ENCODE peak calls at places on chromosomes 6 and 20, in six cellular contexts. Z is fibroblast of the aortic adventitia, E is natural killer cell, Q is stomach, L is WERI-Rb-1, K is progenitor cell of endocrine pancreas. T is an unnamed sample.

GRCh38 chr20:40892642-40893041 is 136.0 kb upstream of the TOP1 start:
- DNase-seq in Z (no peak), E (no peak), Q (no peak), L (no peak), K (no peak), T (no peak)

GRCh38 chr6:168133707-168134398 is 54.8 kb upstream of the FRMD1 start:
- DNase-seq in Z (no peak), E (peak), Q (no peak), L (no peak), K (peak), T (peak)

GRCh38 chr6:2221724-2222274 is 23.6 kb downstream of the GMDS start:
- DNase-seq in Z (no peak), E (no peak), Q (no peak), L (no peak), K (no peak), T (no peak)

GRCh38 chr6:140684776-140685550 is 1310.5 kb upstream of the CITED2 start:
- DNase-seq in Z (peak), E (no peak), Q (no peak), L (no peak), K (no peak), T (no peak)

GRCh38 chr20:46108435-46108841 is 9.7 kb upstream of the CD40 start:
- DNase-seq in Z (no peak), E (no peak), Q (no peak), L (no peak), K (no peak), T (peak)

GRCh38 chr20:53800883-53801604 is 207.4 kb upstream of the ZNF217 start:
- DNase-seq in Z (no peak), E (no peak), Q (peak), L (peak), K (no peak), T (no peak)

GRCh38 chr20:38156888-38157634 is 8.0 kb downstream of the TGM2 start:
- DNase-seq in Z (peak), E (no peak), Q (no peak), L (no peak), K (no peak), T (no peak)

GRCh38 chr6:35044145-35044745 is 96.9 kb downstream of the TCP11 start:
- DNase-seq in Z (no peak), E (no peak), Q (no peak), L (no peak), K (no peak), T (no peak)

GRCh38 chr20:33733654-33734576 is 2.1 kb downstream of the ZNF341 start:
- DNase-seq in Z (peak), E (no peak), Q (peak), L (no peak), K (no peak), T (no peak)

GRCh38 chr6:5899216-5900045 is 107.3 kb downstream of the NRN1 start:
- DNase-seq in Z (peak), E (no peak), Q (no peak), L (no peak), K (no peak), T (no peak)

DNA sequence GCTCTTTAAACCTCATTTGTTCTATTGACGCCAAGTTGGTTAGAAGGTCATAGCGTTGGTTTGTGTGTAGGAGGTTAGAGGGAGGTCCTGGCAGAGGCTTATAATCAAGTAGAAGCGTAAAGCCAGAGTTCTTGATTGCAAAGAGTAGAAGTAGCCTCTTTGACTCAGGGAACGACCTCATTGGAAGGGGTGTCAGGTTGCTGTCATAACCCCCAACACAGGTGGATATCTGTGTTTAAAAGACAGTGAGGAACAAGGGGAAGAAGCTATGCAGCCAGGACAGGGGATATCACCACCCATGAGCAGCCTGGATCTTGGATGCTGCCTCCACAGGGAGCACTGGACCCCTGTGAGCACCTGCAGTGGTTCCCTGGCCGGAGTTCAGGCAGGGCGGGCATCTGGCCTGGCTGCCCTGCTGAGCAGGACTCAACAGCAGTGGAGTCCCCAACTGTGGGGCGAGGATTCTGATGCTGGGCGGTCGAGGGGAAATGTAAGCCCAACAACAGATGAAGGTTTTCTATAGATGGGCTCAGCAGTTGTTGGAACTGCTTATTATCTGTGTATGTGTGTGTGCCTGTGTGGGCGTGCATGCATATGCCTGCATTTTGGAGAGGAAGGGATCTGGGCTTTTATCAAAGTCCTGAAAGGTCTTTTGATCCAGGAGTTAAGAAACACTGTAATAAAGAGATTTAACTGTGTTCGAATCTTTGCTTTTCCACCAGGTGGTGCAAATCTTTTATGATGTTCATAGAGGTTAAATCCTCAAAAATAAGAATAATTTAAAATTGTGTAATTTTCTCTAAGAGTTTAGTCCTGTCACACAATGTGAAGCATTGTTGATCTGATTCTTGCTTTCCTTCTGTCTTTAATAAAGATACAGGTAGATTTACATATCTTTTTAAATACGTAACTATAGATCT is 27.7 kb downstream of the HIVEP1 start:
- DNase-seq in Z (no peak), E (no peak), Q (no peak), L (no peak), K (no peak), T (no peak)
- TF ChIP-seq CTCF in Z (no peak), E (no peak), Q (no peak), L (no peak), K (no peak), T (no peak)

GRCh38 chr6:106763361-106763760 is 134.0 kb downstream of the QRSL1 start:
- DNase-seq in Z (no peak), E (no peak), Q (no peak), L (no peak), K (no peak), T (no peak)
- TF ChIP-seq CTCF in Z (no peak), E (no peak), Q (no peak), L (no peak), K (no peak), T (no peak)

GRCh38 chr6:131784561-131784960 is 23.3 kb upstream of the ENPP1 start:
- DNase-seq in Z (no peak), E (no peak), Q (no peak), L (no peak), K (no peak), T (no peak)

GRCh38 chr6:131789219-131789618 is 18.6 kb upstream of the ENPP1 start:
- DNase-seq in Z (no peak), E (no peak), Q (no peak), L (no peak), K (no peak), T (no peak)

GRCh38 chr6:131792091-131792496 is 15.7 kb upstream of the ENPP1 start:
- DNase-seq in Z (no peak), E (no peak), Q (no peak), L (no peak), K (no peak), T (no peak)

GRCh38 chr6:131787079-131787478 is 20.7 kb upstream of the ENPP1 start:
- DNase-seq in Z (no peak), E (no peak), Q (no peak), L (no peak), K (no peak), T (no peak)

GRCh38 chr6:131787955-131788712 is 19.7 kb upstream of the ENPP1 start:
- DNase-seq in Z (peak), E (no peak), Q (no peak), L (no peak), K (no peak), T (no peak)
- TF ChIP-seq CTCF in Z (peak), E (no peak), Q (no peak), L (no peak), K (no peak), T (no peak)

DNA sequence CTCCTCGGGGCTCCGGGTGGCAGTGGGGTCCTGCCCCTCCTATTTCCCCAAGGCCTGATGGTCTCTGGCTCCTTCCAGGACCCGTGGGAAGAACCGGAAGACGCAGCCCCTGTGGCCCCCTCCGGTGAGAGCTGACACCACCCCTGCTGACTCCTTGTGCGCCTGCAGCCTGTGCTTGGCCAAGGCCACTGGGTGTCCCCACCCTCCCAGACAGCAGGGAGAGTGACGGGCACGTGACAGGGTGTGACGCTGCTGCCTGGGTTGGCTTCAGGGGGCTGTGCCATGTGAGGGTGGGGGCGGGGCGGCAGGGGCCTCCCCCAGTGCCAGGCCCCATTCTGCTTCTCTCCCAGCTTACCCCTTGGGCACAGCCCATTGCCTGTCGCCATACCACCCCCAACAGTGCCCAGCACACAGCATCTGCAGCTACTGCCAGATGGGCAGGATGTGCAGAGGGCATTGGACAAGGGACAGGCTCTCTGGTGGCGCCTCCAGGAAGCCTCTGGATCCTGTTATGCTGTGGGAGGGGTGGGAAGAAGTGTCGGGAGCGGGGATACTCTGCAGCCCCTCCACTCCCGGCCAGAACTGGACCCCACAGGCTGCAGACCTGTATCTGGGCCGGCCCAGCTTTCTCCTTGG is 2.9 kb downstream of the BIRC7 start:
- DNase-seq in Z (no peak), E (no peak), Q (no peak), L (peak), K (no peak), T (no peak)
- TF ChIP-seq CTCF in Z (no peak), E (no peak), Q (no peak), L (peak), K (no peak), T (no peak)

DNA sequence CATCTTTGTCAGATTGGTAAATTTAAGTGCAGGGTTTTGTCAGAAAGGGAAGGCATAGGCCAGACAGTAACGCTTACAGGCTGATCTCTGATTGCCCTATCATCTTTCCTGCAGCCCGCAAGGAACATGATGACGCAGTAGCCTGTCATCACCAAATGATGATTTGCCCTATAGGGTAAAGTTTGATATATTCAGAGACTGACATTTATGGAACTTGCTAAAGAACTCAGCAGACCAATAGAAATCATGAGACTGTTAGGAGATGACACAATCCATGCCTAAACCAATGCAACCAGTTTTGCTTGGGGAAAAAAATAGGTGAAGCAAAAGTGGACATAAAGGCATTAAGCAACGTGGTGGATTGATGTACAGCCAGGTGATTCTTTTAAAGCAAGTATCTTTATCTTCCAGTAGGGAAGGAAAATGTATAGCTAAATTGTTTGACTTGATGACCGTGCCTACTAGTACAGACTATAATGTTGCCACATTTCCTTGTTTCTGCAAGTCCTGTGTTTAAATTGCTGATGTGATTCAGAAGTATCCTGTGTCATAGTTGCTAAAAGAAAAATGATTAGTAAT is 2.4 kb downstream of the NUS1 start:
- DNase-seq in Z (peak), E (no peak), Q (no peak), L (no peak), K (no peak), T (no peak)
- TF ChIP-seq CTCF in Z (no peak), E (no peak), Q (no peak), L (no peak), K (no peak), T (no peak)

GRCh38 chr6:137218917-137219663 is at the start of gene IFNGR1:
- DNase-seq in Z (peak), E (peak), Q (peak), L (peak), K (peak), T (peak)
- TF ChIP-seq CTCF in Z (no peak), E (no peak), Q (no peak), L (no peak), K (no peak), T (no peak)

T was measured in vagina.